ENCODE peak calls at places on chromosomes 11 and 22, in seven cellular contexts. S, D, U, W, I, L and X are unnamed samples.
A peak's percentile ranks its signal among the peaks of the same experiment; 100 is the strongest.

GRCh38 chr11:93727985-93728791 is 13.1 kb downstream of the TAF1D start:
- DNase-seq in D (no peak), U (no peak), S (no peak), L (peak; percentile 37), W (no peak), I (no peak), X (peak; percentile 54)

GRCh38 chr11:130383363-130384168 is 44.8 kb downstream of the ADAMTS8 start:
- DNase-seq in L (peak; percentile 36), S (peak; percentile 59), I (peak; percentile 94), D (peak; percentile 69), U (peak; percentile 27), W (peak; percentile 66), X (peak; percentile 100)

GRCh38 chr11:106670069-106670468 is 348.2 kb downstream of the GUCY1A2 start:
- DNase-seq in W (no peak), D (no peak), U (no peak), S (no peak), I (no peak), L (no peak), X (peak; percentile 4)

GRCh38 chr11:17013548-17014320 is 480 bp downstream of the PLEKHA7 start:
- DNase-seq in U (peak; percentile 3), D (peak; percentile 65), W (peak; percentile 80), I (no peak), L (peak; percentile 9), S (peak; percentile 11), X (no peak)

GRCh38 chr11:77153276-77154185 is 25.5 kb downstream of the MYO7A start:
- DNase-seq in W (no peak), D (no peak), S (no peak), I (no peak), L (no peak), U (no peak), X (no peak)

GRCh38 chr11:77401486-77402217 is 72.2 kb downstream of the PAK1 start:
- DNase-seq in S (no peak), L (no peak), U (no peak), W (no peak), I (no peak), D (no peak), X (no peak)

GRCh38 chr22:45777046-45777851 is 105.6 kb downstream of the ATXN10 start:
- DNase-seq in D (no peak), U (no peak), I (no peak), W (no peak), S (no peak), L (peak; percentile 66), X (peak; percentile 63)

GRCh38 chr11:73814812-73815211 is 27.1 kb downstream of the MRPL48 start:
- DNase-seq in U (no peak), L (no peak), S (no peak), D (no peak), W (no peak), I (no peak), X (no peak)

GRCh38 chr11:121559812-121560211 is 107.0 kb upstream of the SORL1-AS1 start:
- DNase-seq in D (no peak), U (no peak), W (no peak), L (no peak), I (no peak), S (no peak), X (no peak)

GRCh38 chr11:118846181-118846946 is 37.3 kb upstream of the CXCR5 start:
- DNase-seq in D (peak; percentile 70), L (no peak), W (peak; percentile 52), I (no peak), S (peak; percentile 65), U (no peak), X (no peak)
- H4K8ac ChIP-seq in D (no peak overlapping the region), L (no peak overlapping the region), W (peak overlapping the region; percentile 41), I (no peak overlapping the region), S (no peak overlapping the region), U (no peak overlapping the region), X (no peak overlapping the region)

GRCh38 chr11:6979365-6979764 is 40.8 kb downstream of the ZNF214 start:
- DNase-seq in I (peak; percentile 21), L (no peak), U (no peak), D (no peak), W (no peak), S (no peak), X (peak; percentile 65)
- H3K23ac ChIP-seq in I (no peak overlapping the region), L (no peak overlapping the region), U (no peak overlapping the region), D (no peak overlapping the region), W (no peak overlapping the region), S (no peak overlapping the region), X (no peak overlapping the region)

GRCh38 chr22:19963863-19964642 is 22.4 kb upstream of the TXNRD2 start:
- DNase-seq in D (no peak), S (no peak), L (no peak), I (no peak), W (no peak), U (no peak), X (no peak)

GRCh38 chr22:19962909-19963806 is 21.5 kb upstream of the TXNRD2 start:
- DNase-seq in S (peak; percentile 96), I (peak; percentile 81), D (peak; percentile 92), W (peak; percentile 74), L (peak; percentile 99), U (no peak), X (peak; percentile 58)

GRCh38 chr22:19961201-19961580 is 19.6 kb upstream of the TXNRD2 start:
- DNase-seq in L (no peak), I (no peak), U (no peak), D (no peak), S (no peak), W (no peak), X (no peak)

GRCh38 chr22:19961868-19962245 is 20.2 kb upstream of the TXNRD2 start:
- DNase-seq in U (no peak), D (no peak), L (no peak), W (no peak), S (no peak), I (no peak), X (no peak)

GRCh38 chr22:19962246-19962908 is 20.8 kb upstream of the TXNRD2 start:
- DNase-seq in I (peak; percentile 82), U (peak; percentile 70), D (peak; percentile 97), S (peak; percentile 96), L (peak; percentile 88), W (peak; percentile 86), X (peak; percentile 73)
- H2BK120ac ChIP-seq in I (no peak overlapping the region), U (peak overlapping the region; percentile 85), D (no peak overlapping the region), S (no peak overlapping the region), L (peak overlapping the region; percentile 67), W (no peak overlapping the region), X (no peak overlapping the region)

GRCh38 chr11:128047026-128047425 is 540.3 kb downstream of the ETS1 start:
- DNase-seq in U (no peak), W (no peak), L (no peak), D (no peak), S (no peak), I (no peak), X (peak; percentile 7)

GRCh38 chr11:128040603-128041002 is 546.8 kb downstream of the ETS1 start:
- DNase-seq in S (no peak), D (no peak), I (peak; percentile 24), U (no peak), W (no peak), L (peak; percentile 83), X (no peak)

GRCh38 chr11:128045094-128045725 is 542.1 kb downstream of the ETS1 start:
- DNase-seq in S (peak; percentile 57), I (no peak), L (no peak), W (no peak), D (no peak), U (no peak), X (peak; percentile 5)

GRCh38 chr11:128039140-128040021 is 548.0 kb downstream of the ETS1 start:
- DNase-seq in W (no peak), D (no peak), I (peak; percentile 52), L (peak; percentile 34), U (no peak), S (no peak), X (peak; percentile 82)

DNA sequence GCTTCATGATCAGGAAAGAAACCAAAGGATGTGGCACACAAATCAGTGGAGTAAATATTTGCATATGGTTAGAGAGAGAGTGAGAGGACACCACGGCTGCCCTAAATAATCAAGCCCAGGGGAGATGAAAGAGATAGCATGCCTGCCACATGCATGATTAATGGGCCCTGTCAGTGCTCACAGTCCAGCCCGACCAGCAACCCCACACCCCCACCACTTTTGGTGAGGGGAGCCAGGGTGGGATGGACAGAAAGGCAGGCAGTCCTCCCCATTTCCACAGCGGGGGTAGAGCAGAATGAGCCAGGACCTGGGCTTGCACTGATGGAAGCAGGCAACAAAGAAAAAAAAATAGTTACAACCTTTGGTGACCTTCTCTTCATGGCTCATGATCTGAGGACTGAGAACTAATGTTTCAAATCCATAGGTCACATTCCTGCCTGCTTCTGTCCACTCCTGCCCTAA is 545.0 kb downstream of the ETS1 start:
- DNase-seq in W (no peak), I (no peak), S (no peak), D (no peak), U (no peak), L (no peak), X (no peak)
- H4K8ac ChIP-seq in W (no peak overlapping the region), I (no peak overlapping the region), S (no peak overlapping the region), D (no peak overlapping the region), U (no peak overlapping the region), L (no peak overlapping the region), X (no peak overlapping the region)

DNA sequence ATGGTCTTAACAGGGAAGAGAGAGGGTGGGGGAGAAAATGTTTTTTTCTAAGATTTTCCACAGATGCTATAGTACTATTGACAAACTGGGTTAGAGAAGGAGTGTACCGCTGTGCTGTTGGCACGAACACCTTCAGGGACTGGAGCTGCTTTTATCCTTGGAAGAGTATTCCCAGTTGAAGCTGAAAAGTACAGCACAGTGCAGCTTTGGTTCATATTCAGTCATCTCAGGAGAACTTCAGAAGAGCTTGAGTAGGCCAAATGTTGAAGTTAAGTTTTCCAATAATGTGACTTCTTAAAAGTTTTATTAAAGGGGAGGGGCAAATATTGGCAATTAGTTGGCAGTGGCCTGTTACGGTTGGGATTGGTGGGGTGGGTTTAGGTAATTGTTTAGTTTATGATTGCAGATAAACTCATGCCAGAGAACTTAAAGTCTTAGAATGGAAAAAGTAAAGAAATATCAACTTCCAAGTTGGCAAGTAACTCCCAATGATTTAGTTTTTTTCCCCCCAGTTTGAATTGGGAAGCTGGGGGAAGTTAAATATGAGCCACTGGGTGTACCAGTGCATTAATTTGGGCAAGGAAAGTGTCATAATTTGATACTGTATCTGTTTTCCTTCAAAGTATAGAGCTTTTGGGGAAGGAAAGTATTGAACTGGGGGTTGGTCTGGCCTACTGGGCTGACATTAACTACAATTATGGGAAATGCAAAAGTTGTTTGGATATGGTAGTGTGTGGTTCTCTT is 2.9 kb downstream of the MALAT1 start:
- DNase-seq in W (no peak), S (peak; percentile 49), U (no peak), D (no peak), L (peak; percentile 37), I (peak; percentile 73), X (peak; percentile 56)
- H3K23ac ChIP-seq in W (no peak overlapping the region), S (no peak overlapping the region), U (no peak overlapping the region), D (no peak overlapping the region), L (no peak overlapping the region), I (no peak overlapping the region), X (peak overlapping the region; percentile 98)

GRCh38 chr22:39343259-39344045 is 6.3 kb upstream of the SYNGR1 start:
- DNase-seq in U (no peak), S (peak; percentile 78), D (peak; percentile 81), W (peak; percentile 76), L (peak; percentile 94), I (peak; percentile 66), X (peak; percentile 58)
- H2BK120ac ChIP-seq in U (no peak overlapping the region), S (no peak overlapping the region), D (no peak overlapping the region), W (no peak overlapping the region), L (no peak overlapping the region), I (no peak overlapping the region), X (no peak overlapping the region)

DNA sequence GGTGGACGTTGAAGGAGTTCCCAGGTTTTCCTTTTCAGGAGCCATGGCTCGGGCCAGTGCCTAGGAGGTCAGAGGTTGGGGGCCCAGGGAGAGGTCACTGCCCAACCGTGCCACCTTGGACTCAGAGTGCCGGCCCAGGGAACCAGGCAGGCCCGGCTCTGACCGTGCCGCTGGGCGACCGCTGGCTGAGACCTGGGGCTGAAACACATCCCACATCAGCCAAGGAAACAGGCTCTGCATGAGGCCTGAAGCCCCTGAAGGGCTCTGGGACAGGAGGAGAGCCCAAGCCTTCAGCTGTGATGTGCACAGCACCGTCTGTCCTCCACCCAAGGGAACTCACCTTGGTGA is 21.9 kb upstream of the RTN4R start:
- DNase-seq in D (no peak), W (no peak), U (no peak), S (no peak), L (no peak), I (no peak), X (no peak)
- H4K8ac ChIP-seq in D (no peak overlapping the region), W (no peak overlapping the region), U (no peak overlapping the region), S (no peak overlapping the region), L (no peak overlapping the region), I (no peak overlapping the region), X (no peak overlapping the region)